ENCODE peak calls at places on chromosomes 6 and 20, in seven cellular contexts. L, F, C, T, Y, B and A are unnamed samples.

GRCh38 chr6:80003841-80004198 is 629 bp upstream of the TTK start:
- DNase-seq in L (no peak), F (no peak), C (no peak), T (no peak), Y (peak; percentile 21), B (no peak), A (no peak)

GRCh38 chr20:63785646-63786255 is 45.3 kb downstream of the ZBTB46 start:
- DNase-seq in L (no peak), F (no peak), C (no peak), T (no peak), Y (no peak), B (peak; percentile 40), A (no peak)

GRCh38 chr20:51678041-51678697 is 90.0 kb downstream of the ATP9A start:
- DNase-seq in L (no peak), F (no peak), C (no peak), T (peak; percentile 30), Y (peak; percentile 24), B (no peak), A (no peak)

GRCh38 chr6:129643968-129644367 is 66.0 kb downstream of the ARHGAP18 start:
- DNase-seq in L (no peak), F (no peak), C (peak; percentile 95), T (no peak), Y (no peak), B (no peak), A (no peak)

GRCh38 chr20:10508468-10509251 is 73.6 kb downstream of the SLX4IP start:
- DNase-seq in L (no peak), F (no peak), C (no peak), T (peak; percentile 70), Y (peak; percentile 66), B (no peak), A (no peak)

GRCh38 chr6:129766959-129767728 is 57.2 kb upstream of the ARHGAP18 start:
- DNase-seq in L (no peak), F (peak; percentile 82), C (peak; percentile 57), T (peak; percentile 22), Y (peak; percentile 25), B (peak; percentile 77), A (peak; percentile 65)

GRCh38 chr6:52937908-52938307 is 28.4 kb upstream of the GSTA3 start:
- DNase-seq in L (no peak), F (no peak), C (no peak), T (no peak), Y (no peak), B (no peak), A (no peak)

GRCh38 chr6:155389130-155389529 is 66.5 kb downstream of the NOX3 start:
- DNase-seq in L (no peak), F (no peak), C (no peak), T (no peak), Y (no peak), B (no peak), A (no peak)

GRCh38 chr6:11815231-11815630 is 36.6 kb upstream of the ADTRP start:
- DNase-seq in L (no peak), F (no peak), C (no peak), T (no peak), Y (no peak), B (no peak), A (no peak)

GRCh38 chr20:34985439-34986310 is 30.0 kb downstream of the MYH7B start:
- DNase-seq in L (no peak), F (no peak), C (no peak), T (no peak), Y (no peak), B (peak; percentile 47), A (no peak)

GRCh38 chr20:57627972-57628650 is 7.9 kb upstream of the ZBP1 start:
- DNase-seq in L (no peak), F (no peak), C (peak; percentile 86), T (peak; percentile 47), Y (peak; percentile 68), B (peak; percentile 27), A (peak; percentile 69)

GRCh38 chr6:37092851-37093727 is 76.9 kb upstream of the PIM1 start:
- DNase-seq in L (no peak), F (no peak), C (no peak), T (peak; percentile 71), Y (no peak), B (no peak), A (no peak)

GRCh38 chr20:11207749-11208502 is 534.1 kb upstream of the JAG1 start:
- DNase-seq in L (no peak), F (no peak), C (no peak), T (no peak), Y (no peak), B (no peak), A (no peak)

GRCh38 chr6:108952776-108953486 is 104.7 kb downstream of the ARMC2 start:
- DNase-seq in L (no peak), F (no peak), C (no peak), T (peak; percentile 28), Y (no peak), B (peak; percentile 70), A (no peak)

GRCh38 chr6:109740787-109741186 is 49.7 kb downstream of the FIG4 start:
- DNase-seq in L (no peak), F (no peak), C (no peak), T (no peak), Y (no peak), B (peak; percentile 31), A (no peak)

GRCh38 chr20:58372836-58373235 is 16.2 kb upstream of the VAPB start:
- DNase-seq in L (no peak), F (no peak), C (no peak), T (no peak), Y (no peak), B (peak; percentile 63), A (no peak)

GRCh38 chr6:109322825-109323580 is 59.3 kb downstream of the CD164 start:
- DNase-seq in L (peak; percentile 15), F (no peak), C (no peak), T (no peak), Y (peak; percentile 64), B (no peak), A (no peak)

GRCh38 chr6:34568341-34568680 is 12.2 kb upstream of the SPDEF start:
- DNase-seq in L (no peak), F (no peak), C (no peak), T (no peak), Y (no peak), B (no peak), A (no peak)

GRCh38 chr6:34571388-34571787 is 15.3 kb upstream of the SPDEF start:
- DNase-seq in L (no peak), F (no peak), C (no peak), T (no peak), Y (no peak), B (no peak), A (no peak)

GRCh38 chr6:34568829-34569228 is 12.7 kb upstream of the SPDEF start:
- DNase-seq in L (no peak), F (no peak), C (no peak), T (no peak), Y (no peak), B (no peak), A (no peak)

GRCh38 chr6:34570066-34570833 is 14.1 kb upstream of the SPDEF start:
- DNase-seq in L (no peak), F (no peak), C (no peak), T (no peak), Y (no peak), B (no peak), A (no peak)

DNA sequence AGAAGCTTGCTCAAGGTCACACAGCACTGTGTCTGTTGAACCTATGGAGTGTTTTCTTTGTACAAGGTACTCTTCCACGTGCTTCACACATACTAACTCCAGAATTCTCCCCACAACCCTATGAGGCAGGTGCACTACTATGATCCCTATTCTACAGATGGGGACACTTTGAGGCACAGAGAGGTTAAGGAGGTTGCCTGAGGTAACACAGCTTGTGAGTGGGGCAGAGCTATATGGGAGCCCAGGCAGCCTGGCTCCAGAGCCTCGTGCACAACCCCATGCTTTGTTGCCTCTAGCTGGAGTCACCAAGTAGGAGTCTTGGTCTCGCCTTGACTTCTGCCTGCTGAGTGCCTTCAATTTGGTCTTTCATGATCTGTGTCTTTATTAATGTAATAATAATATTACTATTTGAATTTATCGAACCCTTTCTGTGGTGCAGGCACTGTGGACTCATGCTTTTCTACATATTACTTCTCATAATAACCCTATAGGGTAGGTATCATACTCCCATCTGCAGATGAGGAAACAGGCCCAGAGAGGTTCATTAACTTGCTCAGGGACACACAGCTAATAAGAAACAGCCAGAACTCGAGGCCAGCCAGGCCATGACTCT is 13.3 kb upstream of the SPDEF start:
- DNase-seq in L (no peak), F (no peak), C (no peak), T (no peak), Y (no peak), B (no peak), A (no peak)
- H3K27me3 ChIP-seq in L (no peaks in the 10 kb centered on the region), F (no peaks in the 10 kb centered on the region), C (no peaks in the 10 kb centered on the region), T (no peaks in the 10 kb centered on the region), Y (peaks cover 68% of the 10 kb centered on the region), B (peaks cover 56% of the 10 kb centered on the region), A (no peaks in the 10 kb centered on the region)

GRCh38 chr6:69865126-69865525 is 1.2 kb upstream of the COL19A1 start:
- DNase-seq in L (no peak), F (no peak), C (peak; percentile 4), T (no peak), Y (no peak), B (no peak), A (no peak)

GRCh38 chr6:69868252-69868804 is 2.0 kb downstream of the COL19A1 start:
- DNase-seq in L (no peak), F (peak; percentile 3), C (no peak), T (no peak), Y (no peak), B (no peak), A (no peak)

GRCh38 chr6:69868961-69869360 is 2.6 kb downstream of the COL19A1 start:
- DNase-seq in L (no peak), F (no peak), C (no peak), T (no peak), Y (no peak), B (no peak), A (no peak)

GRCh38 chr6:69867075-69867911 is 937 bp downstream of the COL19A1 start:
- DNase-seq in L (no peak), F (peak; percentile 90), C (peak; percentile 30), T (peak; percentile 33), Y (peak; percentile 41), B (peak; percentile 87), A (peak; percentile 22)

GRCh38 chr6:69866351-69867074 is at the start of gene COL19A1:
- DNase-seq in L (no peak), F (peak; percentile 51), C (peak; percentile 21), T (no peak), Y (no peak), B (peak; percentile 75), A (peak; percentile 47)
- H3K4me1 ChIP-seq in L (no peaks in the 10 kb centered on the region), F (no peaks in the 10 kb centered on the region), C (peaks cover 7% of the 10 kb centered on the region), T (no peaks in the 10 kb centered on the region), Y (no peaks in the 10 kb centered on the region), B (peaks cover 9% of the 10 kb centered on the region), A (peaks cover 16% of the 10 kb centered on the region)

DNA sequence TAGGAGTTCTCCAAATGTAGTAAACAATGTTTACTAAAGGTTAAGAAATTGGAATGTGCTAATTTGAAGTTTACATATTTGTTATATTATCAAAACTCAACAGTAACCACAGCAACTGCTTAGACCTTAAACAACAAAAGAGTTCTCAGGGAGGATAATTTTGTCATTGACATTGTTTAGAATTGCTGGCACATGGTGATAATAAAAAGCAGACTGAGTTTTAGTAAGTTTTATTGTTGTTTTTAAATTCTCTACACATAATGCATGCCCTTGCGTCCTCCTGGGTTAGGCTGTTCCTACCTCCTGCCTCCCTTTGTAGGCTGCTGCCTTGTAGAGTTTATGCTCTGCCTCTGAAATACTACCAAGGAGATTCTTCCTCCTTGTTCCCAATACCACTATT is 28.7 kb downstream of the LAMA4 start:
- DNase-seq in L (no peak), F (no peak), C (no peak), T (no peak), Y (no peak), B (no peak), A (no peak)
- H3K27me3 ChIP-seq in L (no peaks in the 10 kb centered on the region), F (no peaks in the 10 kb centered on the region), C (no peaks in the 10 kb centered on the region), T (no peaks in the 10 kb centered on the region), Y (no peaks in the 10 kb centered on the region), B (no peaks in the 10 kb centered on the region), A (no peaks in the 10 kb centered on the region)

GRCh38 chr20:49054032-49054643 is 8.0 kb downstream of the CSE1L start:
- DNase-seq in L (no peak), F (no peak), C (peak; percentile 79), T (no peak), Y (no peak), B (no peak), A (no peak)

GRCh38 chr20:49052334-49052733 is 6.2 kb downstream of the CSE1L start:
- DNase-seq in L (no peak), F (no peak), C (no peak), T (no peak), Y (no peak), B (no peak), A (no peak)
- H3K4me1 ChIP-seq in L (no peaks in the 10 kb centered on the region), F (no peaks in the 10 kb centered on the region), C (peaks cover 25% of the 10 kb centered on the region), T (peaks cover 7% of the 10 kb centered on the region), Y (no peaks in the 10 kb centered on the region), B (peaks cover 13% of the 10 kb centered on the region), A (peaks cover 49% of the 10 kb centered on the region)